ENCODE peak calls at places on chromosomes 2 and 18, in nine cellular contexts. One of them, this sample, is unnamed.
A peak's percentile ranks its signal among the peaks of the same experiment; 100 is the strongest.

GRCh38 chr2:238096311-238097011 is 3.7 kb upstream of the ESPNL start:
- DNase-seq in SW480: no peak
- DNase-seq in activated naive CD4-positive, alpha-beta T cell: no peak
- DNase-seq in lower lobe of right lung: no peak
- DNase-seq in HFFc6: no peak
- DNase-seq in activated CD4-positive, alpha-beta T cell treated with anti-CD3 and anti-CD28 coated beads for 24 hours: no peak
- DNase-seq in HEK293T: peak; percentile 3
- DNase-seq in Kasumi-1: no peak
- DNase-seq in NCI-H510A: no peak
- DNase-seq in this sample: peak; percentile 30

GRCh38 chr2:143397886-143398614 is 268.8 kb downstream of the ARHGAP15 start:
- DNase-seq in Kasumi-1: no peak
- DNase-seq in activated CD4-positive, alpha-beta T cell treated with anti-CD3 and anti-CD28 coated beads for 24 hours: no peak
- DNase-seq in HFFc6: peak; percentile 29
- DNase-seq in HEK293T: no peak
- DNase-seq in NCI-H510A: no peak
- DNase-seq in activated naive CD4-positive, alpha-beta T cell: no peak
- DNase-seq in lower lobe of right lung: no peak
- DNase-seq in SW480: no peak
- DNase-seq in this sample: no peak

GRCh38 chr2:219497495-219498279 is 1.0 kb upstream of the GMPPA start:
- DNase-seq in activated naive CD4-positive, alpha-beta T cell: no peak
- DNase-seq in Kasumi-1: no peak
- DNase-seq in HFFc6: peak; percentile 85
- DNase-seq in activated CD4-positive, alpha-beta T cell treated with anti-CD3 and anti-CD28 coated beads for 24 hours: no peak
- DNase-seq in NCI-H510A: no peak
- DNase-seq in HEK293T: peak; percentile 33
- DNase-seq in lower lobe of right lung: peak; percentile 95
- DNase-seq in SW480: peak; percentile 79
- DNase-seq in this sample: peak; percentile 81

GRCh38 chr2:189178726-189179606 is 595 bp downstream of the COL5A2 start:
- DNase-seq in activated CD4-positive, alpha-beta T cell treated with anti-CD3 and anti-CD28 coated beads for 24 hours: no peak
- DNase-seq in SW480: no peak
- DNase-seq in lower lobe of right lung: no peak
- DNase-seq in HEK293T: peak; percentile 7
- DNase-seq in activated naive CD4-positive, alpha-beta T cell: no peak
- DNase-seq in NCI-H510A: no peak
- DNase-seq in Kasumi-1: no peak
- DNase-seq in HFFc6: peak; percentile 58
- DNase-seq in this sample: peak; percentile 3

GRCh38 chr18:25168011-25168410 is 184.0 kb downstream of the ZNF521 start:
- DNase-seq in HEK293T: peak; percentile 23
- DNase-seq in Kasumi-1: no peak
- DNase-seq in HFFc6: no peak
- DNase-seq in lower lobe of right lung: no peak
- DNase-seq in activated CD4-positive, alpha-beta T cell treated with anti-CD3 and anti-CD28 coated beads for 24 hours: no peak
- DNase-seq in NCI-H510A: no peak
- DNase-seq in SW480: no peak
- DNase-seq in activated naive CD4-positive, alpha-beta T cell: no peak
- DNase-seq in this sample: no peak

GRCh38 chr2:83054751-83055150 is 1404.3 kb downstream of the SUCLG1 start:
- DNase-seq in activated CD4-positive, alpha-beta T cell treated with anti-CD3 and anti-CD28 coated beads for 24 hours: no peak
- DNase-seq in HFFc6: no peak
- DNase-seq in HEK293T: no peak
- DNase-seq in Kasumi-1: no peak
- DNase-seq in NCI-H510A: no peak
- DNase-seq in lower lobe of right lung: no peak
- DNase-seq in SW480: no peak
- DNase-seq in activated naive CD4-positive, alpha-beta T cell: no peak
- DNase-seq in this sample: no peak

GRCh38 chr2:157185828-157186227 is 71.7 kb upstream of the GALNT5 start:
- DNase-seq in HFFc6: peak; percentile 22
- DNase-seq in Kasumi-1: no peak
- DNase-seq in activated CD4-positive, alpha-beta T cell treated with anti-CD3 and anti-CD28 coated beads for 24 hours: no peak
- DNase-seq in activated naive CD4-positive, alpha-beta T cell: no peak
- DNase-seq in SW480: no peak
- DNase-seq in NCI-H510A: no peak
- DNase-seq in HEK293T: no peak
- DNase-seq in lower lobe of right lung: no peak
- DNase-seq in this sample: peak; percentile 39

GRCh38 chr18:21652073-21652472 is 40.0 kb downstream of the SNRPD1 start:
- DNase-seq in activated CD4-positive, alpha-beta T cell treated with anti-CD3 and anti-CD28 coated beads for 24 hours: no peak
- DNase-seq in SW480: no peak
- DNase-seq in activated naive CD4-positive, alpha-beta T cell: no peak
- DNase-seq in HFFc6: no peak
- DNase-seq in Kasumi-1: no peak
- DNase-seq in HEK293T: no peak
- DNase-seq in NCI-H510A: no peak
- DNase-seq in lower lobe of right lung: no peak
- DNase-seq in this sample: no peak

GRCh38 chr18:65439184-65439583 is 311.6 kb upstream of the CDH7 start:
- DNase-seq in activated CD4-positive, alpha-beta T cell treated with anti-CD3 and anti-CD28 coated beads for 24 hours: no peak
- DNase-seq in NCI-H510A: no peak
- DNase-seq in SW480: no peak
- DNase-seq in HEK293T: no peak
- DNase-seq in activated naive CD4-positive, alpha-beta T cell: no peak
- DNase-seq in Kasumi-1: peak; percentile 41
- DNase-seq in lower lobe of right lung: no peak
- DNase-seq in HFFc6: no peak
- DNase-seq in this sample: no peak

GRCh38 chr2:153195342-153195741 is 283.2 kb downstream of the RPRM start:
- DNase-seq in activated naive CD4-positive, alpha-beta T cell: no peak
- DNase-seq in lower lobe of right lung: no peak
- DNase-seq in NCI-H510A: no peak
- DNase-seq in HFFc6: no peak
- DNase-seq in Kasumi-1: no peak
- DNase-seq in HEK293T: no peak
- DNase-seq in activated CD4-positive, alpha-beta T cell treated with anti-CD3 and anti-CD28 coated beads for 24 hours: no peak
- DNase-seq in SW480: no peak
- DNase-seq in this sample: no peak

GRCh38 chr2:201129044-201129505 is 13.1 kb downstream of the CFLAR start:
- DNase-seq in NCI-H510A: no peak
- DNase-seq in activated naive CD4-positive, alpha-beta T cell: no peak
- DNase-seq in activated CD4-positive, alpha-beta T cell treated with anti-CD3 and anti-CD28 coated beads for 24 hours: no peak
- DNase-seq in SW480: peak; percentile 34
- DNase-seq in Kasumi-1: peak; percentile 57
- DNase-seq in lower lobe of right lung: no peak
- DNase-seq in HFFc6: peak; percentile 74
- DNase-seq in HEK293T: no peak
- DNase-seq in this sample: peak; percentile 77

GRCh38 chr2:68751397-68752339 is 17.1 kb downstream of the ARHGAP25 start:
- DNase-seq in lower lobe of right lung: peak; percentile 93
- DNase-seq in activated CD4-positive, alpha-beta T cell treated with anti-CD3 and anti-CD28 coated beads for 24 hours: peak; percentile 93
- DNase-seq in NCI-H510A: peak; percentile 68
- DNase-seq in Kasumi-1: peak; percentile 70
- DNase-seq in SW480: peak; percentile 81
- DNase-seq in HFFc6: peak; percentile 80
- DNase-seq in activated naive CD4-positive, alpha-beta T cell: peak; percentile 88
- DNase-seq in HEK293T: peak; percentile 85
- DNase-seq in this sample: peak; percentile 86

GRCh38 chr2:74086001-74086400 is 61.7 kb downstream of the BOLA3 start:
- DNase-seq in SW480: no peak
- DNase-seq in activated CD4-positive, alpha-beta T cell treated with anti-CD3 and anti-CD28 coated beads for 24 hours: no peak
- DNase-seq in NCI-H510A: no peak
- DNase-seq in HFFc6: no peak
- DNase-seq in lower lobe of right lung: no peak
- DNase-seq in HEK293T: no peak
- DNase-seq in activated naive CD4-positive, alpha-beta T cell: no peak
- DNase-seq in Kasumi-1: no peak
- DNase-seq in this sample: no peak

GRCh38 chr18:73119574-73119973 is 251.8 kb upstream of the NETO1 start:
- DNase-seq in HFFc6: no peak
- DNase-seq in activated naive CD4-positive, alpha-beta T cell: no peak
- DNase-seq in activated CD4-positive, alpha-beta T cell treated with anti-CD3 and anti-CD28 coated beads for 24 hours: no peak
- DNase-seq in Kasumi-1: peak; percentile 77
- DNase-seq in NCI-H510A: no peak
- DNase-seq in HEK293T: no peak
- DNase-seq in lower lobe of right lung: no peak
- DNase-seq in SW480: no peak
- DNase-seq in this sample: no peak

GRCh38 chr2:183614797-183615429 is 490.7 kb downstream of the NUP35 start:
- DNase-seq in HEK293T: no peak
- DNase-seq in NCI-H510A: no peak
- DNase-seq in HFFc6: no peak
- DNase-seq in Kasumi-1: no peak
- DNase-seq in activated CD4-positive, alpha-beta T cell treated with anti-CD3 and anti-CD28 coated beads for 24 hours: no peak
- DNase-seq in SW480: no peak
- DNase-seq in lower lobe of right lung: no peak
- DNase-seq in activated naive CD4-positive, alpha-beta T cell: no peak
- DNase-seq in this sample: no peak

GRCh38 chr18:6885992-6886823 is 156.7 kb downstream of the ARHGAP28 start:
- DNase-seq in Kasumi-1: peak; percentile 42
- DNase-seq in HEK293T: peak; percentile 48
- DNase-seq in activated CD4-positive, alpha-beta T cell treated with anti-CD3 and anti-CD28 coated beads for 24 hours: no peak
- DNase-seq in lower lobe of right lung: no peak
- DNase-seq in HFFc6: peak; percentile 43
- DNase-seq in SW480: peak; percentile 55
- DNase-seq in activated naive CD4-positive, alpha-beta T cell: no peak
- DNase-seq in NCI-H510A: peak; percentile 18
- DNase-seq in this sample: peak; percentile 67

GRCh38 chr2:30662268-30663131 is 144.7 kb downstream of the CAPN13 start:
- DNase-seq in lower lobe of right lung: no peak
- DNase-seq in HEK293T: no peak
- DNase-seq in activated CD4-positive, alpha-beta T cell treated with anti-CD3 and anti-CD28 coated beads for 24 hours: no peak
- DNase-seq in activated naive CD4-positive, alpha-beta T cell: no peak
- DNase-seq in NCI-H510A: peak; percentile 37
- DNase-seq in SW480: no peak
- DNase-seq in HFFc6: no peak
- DNase-seq in Kasumi-1: peak; percentile 35
- DNase-seq in this sample: peak; percentile 60

GRCh38 chr2:56191617-56192016 is 7.8 kb downstream of the CCDC85A start:
- DNase-seq in lower lobe of right lung: no peak
- DNase-seq in HFFc6: peak; percentile 64
- DNase-seq in HEK293T: peak; percentile 57
- DNase-seq in NCI-H510A: peak; percentile 4
- DNase-seq in Kasumi-1: peak; percentile 59
- DNase-seq in activated naive CD4-positive, alpha-beta T cell: no peak
- DNase-seq in activated CD4-positive, alpha-beta T cell treated with anti-CD3 and anti-CD28 coated beads for 24 hours: no peak
- DNase-seq in SW480: peak; percentile 60
- DNase-seq in this sample: peak; percentile 30

GRCh38 chr2:190982263-190983034 is 31.5 kb downstream of the STAT1 start:
- DNase-seq in NCI-H510A: no peak
- DNase-seq in HEK293T: no peak
- DNase-seq in SW480: no peak
- DNase-seq in activated CD4-positive, alpha-beta T cell treated with anti-CD3 and anti-CD28 coated beads for 24 hours: no peak
- DNase-seq in HFFc6: no peak
- DNase-seq in Kasumi-1: no peak
- DNase-seq in lower lobe of right lung: no peak
- DNase-seq in activated naive CD4-positive, alpha-beta T cell: no peak
- DNase-seq in this sample: no peak

GRCh38 chr2:32064021-32064678 is 794 bp downstream of the SPAST start:
- DNase-seq in activated CD4-positive, alpha-beta T cell treated with anti-CD3 and anti-CD28 coated beads for 24 hours: no peak
- DNase-seq in HEK293T: no peak
- DNase-seq in NCI-H510A: no peak
- DNase-seq in HFFc6: no peak
- DNase-seq in activated naive CD4-positive, alpha-beta T cell: no peak
- DNase-seq in lower lobe of right lung: no peak
- DNase-seq in Kasumi-1: peak; percentile 35
- DNase-seq in SW480: peak; percentile 51
- DNase-seq in this sample: peak; percentile 30

GRCh38 chr2:218396688-218397501 is 2.8 kb upstream of the CTDSP1 start:
- DNase-seq in lower lobe of right lung: peak; percentile 91
- DNase-seq in Kasumi-1: peak; percentile 14
- DNase-seq in activated naive CD4-positive, alpha-beta T cell: peak; percentile 65
- DNase-seq in activated CD4-positive, alpha-beta T cell treated with anti-CD3 and anti-CD28 coated beads for 24 hours: no peak
- DNase-seq in NCI-H510A: peak; percentile 95
- DNase-seq in SW480: peak; percentile 81
- DNase-seq in HFFc6: peak; percentile 36
- DNase-seq in HEK293T: no peak
- DNase-seq in this sample: peak; percentile 70

GRCh38 chr2:41925009-41925408 is 122.8 kb upstream of the PKDCC start:
- DNase-seq in SW480: no peak
- DNase-seq in lower lobe of right lung: no peak
- DNase-seq in HFFc6: no peak
- DNase-seq in Kasumi-1: no peak
- DNase-seq in NCI-H510A: no peak
- DNase-seq in activated CD4-positive, alpha-beta T cell treated with anti-CD3 and anti-CD28 coated beads for 24 hours: no peak
- DNase-seq in HEK293T: no peak
- DNase-seq in activated naive CD4-positive, alpha-beta T cell: no peak
- DNase-seq in this sample: peak; percentile 55

GRCh38 chr2:10385501-10385900 is 62.6 kb downstream of the ODC1 start:
- DNase-seq in activated naive CD4-positive, alpha-beta T cell: no peak
- DNase-seq in activated CD4-positive, alpha-beta T cell treated with anti-CD3 and anti-CD28 coated beads for 24 hours: no peak
- DNase-seq in Kasumi-1: no peak
- DNase-seq in NCI-H510A: no peak
- DNase-seq in lower lobe of right lung: no peak
- DNase-seq in SW480: no peak
- DNase-seq in HEK293T: no peak
- DNase-seq in HFFc6: no peak
- DNase-seq in this sample: no peak

GRCh38 chr18:75083761-75084160 is 125.2 kb downstream of the PTGR3 start:
- DNase-seq in HFFc6: no peak
- DNase-seq in NCI-H510A: no peak
- DNase-seq in activated CD4-positive, alpha-beta T cell treated with anti-CD3 and anti-CD28 coated beads for 24 hours: no peak
- DNase-seq in Kasumi-1: no peak
- DNase-seq in HEK293T: no peak
- DNase-seq in lower lobe of right lung: no peak
- DNase-seq in activated naive CD4-positive, alpha-beta T cell: no peak
- DNase-seq in SW480: no peak
- DNase-seq in this sample: no peak

GRCh38 chr2:19120941-19121750 is 237.3 kb downstream of the OSR1 start:
- DNase-seq in activated naive CD4-positive, alpha-beta T cell: no peak
- DNase-seq in HFFc6: peak; percentile 88
- DNase-seq in activated CD4-positive, alpha-beta T cell treated with anti-CD3 and anti-CD28 coated beads for 24 hours: no peak
- DNase-seq in HEK293T: no peak
- DNase-seq in SW480: peak; percentile 82
- DNase-seq in NCI-H510A: no peak
- DNase-seq in Kasumi-1: peak; percentile 7
- DNase-seq in lower lobe of right lung: no peak
- DNase-seq in this sample: no peak

GRCh38 chr2:21097331-21097730 is 26.4 kb upstream of the TDRD15 start:
- DNase-seq in SW480: no peak
- DNase-seq in activated naive CD4-positive, alpha-beta T cell: no peak
- DNase-seq in Kasumi-1: no peak
- DNase-seq in HEK293T: no peak
- DNase-seq in lower lobe of right lung: no peak
- DNase-seq in activated CD4-positive, alpha-beta T cell treated with anti-CD3 and anti-CD28 coated beads for 24 hours: no peak
- DNase-seq in NCI-H510A: no peak
- DNase-seq in HFFc6: no peak
- DNase-seq in this sample: peak; percentile 95

GRCh38 chr2:44107974-44108373 is 60.7 kb upstream of the PPM1B start:
- DNase-seq in HFFc6: no peak
- DNase-seq in NCI-H510A: no peak
- DNase-seq in lower lobe of right lung: no peak
- DNase-seq in activated naive CD4-positive, alpha-beta T cell: no peak
- DNase-seq in HEK293T: no peak
- DNase-seq in Kasumi-1: no peak
- DNase-seq in activated CD4-positive, alpha-beta T cell treated with anti-CD3 and anti-CD28 coated beads for 24 hours: no peak
- DNase-seq in SW480: no peak
- DNase-seq in this sample: no peak

GRCh38 chr2:145601306-145601925 is 1081.5 kb upstream of the ZEB2 start:
- DNase-seq in HEK293T: no peak
- DNase-seq in Kasumi-1: no peak
- DNase-seq in NCI-H510A: no peak
- DNase-seq in lower lobe of right lung: no peak
- DNase-seq in activated CD4-positive, alpha-beta T cell treated with anti-CD3 and anti-CD28 coated beads for 24 hours: no peak
- DNase-seq in activated naive CD4-positive, alpha-beta T cell: no peak
- DNase-seq in HFFc6: no peak
- DNase-seq in SW480: no peak
- DNase-seq in this sample: no peak

GRCh38 chr18:32769242-32770180 is 3.3 kb downstream of the KLHL14 start:
- DNase-seq in SW480: no peak
- DNase-seq in NCI-H510A: peak; percentile 76
- DNase-seq in Kasumi-1: no peak
- DNase-seq in activated naive CD4-positive, alpha-beta T cell: no peak
- DNase-seq in lower lobe of right lung: no peak
- DNase-seq in HEK293T: no peak
- DNase-seq in HFFc6: no peak
- DNase-seq in activated CD4-positive, alpha-beta T cell treated with anti-CD3 and anti-CD28 coated beads for 24 hours: no peak
- DNase-seq in this sample: no peak

GRCh38 chr2:241441492-241441891 is 66.9 kb downstream of the STK25 start:
- DNase-seq in HEK293T: no peak
- DNase-seq in NCI-H510A: no peak
- DNase-seq in lower lobe of right lung: no peak
- DNase-seq in SW480: no peak
- DNase-seq in HFFc6: no peak
- DNase-seq in activated CD4-positive, alpha-beta T cell treated with anti-CD3 and anti-CD28 coated beads for 24 hours: no peak
- DNase-seq in Kasumi-1: no peak
- DNase-seq in activated naive CD4-positive, alpha-beta T cell: no peak
- DNase-seq in this sample: no peak

GRCh38 chr2:168758970-168759820 is 43.2 kb upstream of the NOSTRIN start:
- DNase-seq in SW480: peak; percentile 58
- DNase-seq in activated CD4-positive, alpha-beta T cell treated with anti-CD3 and anti-CD28 coated beads for 24 hours: no peak
- DNase-seq in lower lobe of right lung: no peak
- DNase-seq in Kasumi-1: peak; percentile 83
- DNase-seq in HEK293T: peak; percentile 56
- DNase-seq in NCI-H510A: peak; percentile 2
- DNase-seq in activated naive CD4-positive, alpha-beta T cell: no peak
- DNase-seq in HFFc6: peak; percentile 53
- DNase-seq in this sample: peak; percentile 71